ENCODE peak calls at places on chromosome 12, in four cellular contexts. One of them, this sample, is unnamed.

GRCh38 chr12:104534857-104535248 is 78.1 kb downstream of the CHST11 start:
- DNase-seq in mucosa of descending colon: no peak
- DNase-seq in left ventricle myocardium inferior: no peak
- DNase-seq in GM10248: no peak
- DNase-seq in this sample: no peak

GRCh38 chr12:57717846-57718640 is 20.5 kb downstream of the AGAP2 start:
- DNase-seq in mucosa of descending colon: no peak
- DNase-seq in left ventricle myocardium inferior: no peak
- DNase-seq in GM10248: peak; percentile 6
- DNase-seq in this sample: no peak

GRCh38 chr12:108784270-108784669 is 53.0 kb upstream of the CORO1C start:
- DNase-seq in mucosa of descending colon: no peak
- DNase-seq in left ventricle myocardium inferior: no peak
- DNase-seq in GM10248: no peak
- DNase-seq in this sample: no peak

GRCh38 chr12:103780093-103780440 is 61.0 kb downstream of the NT5DC3 start:
- DNase-seq in mucosa of descending colon: no peak
- DNase-seq in left ventricle myocardium inferior: no peak
- DNase-seq in GM10248: no peak
- DNase-seq in this sample: no peak

GRCh38 chr12:89960607-89961394 is 252.2 kb upstream of the ATP2B1 start:
- DNase-seq in mucosa of descending colon: peak; percentile 95
- DNase-seq in left ventricle myocardium inferior: no peak
- DNase-seq in GM10248: no peak
- DNase-seq in this sample: no peak

GRCh38 chr12:38544357-38545066 is 227.9 kb downstream of the ALG10B start:
- DNase-seq in mucosa of descending colon: no peak
- DNase-seq in left ventricle myocardium inferior: no peak
- DNase-seq in GM10248: no peak
- DNase-seq in this sample: no peak

GRCh38 chr12:45220366-45220931 is 4.6 kb downstream of the ANO6 start:
- DNase-seq in mucosa of descending colon: no peak
- DNase-seq in left ventricle myocardium inferior: no peak
- DNase-seq in GM10248: no peak
- DNase-seq in this sample: no peak

GRCh38 chr12:116784238-116784612 is 46.1 kb downstream of the RNFT2 start:
- DNase-seq in mucosa of descending colon: no peak
- DNase-seq in left ventricle myocardium inferior: no peak
- DNase-seq in GM10248: no peak
- DNase-seq in this sample: no peak

GRCh38 chr12:77521458-77522115 is 309.1 kb upstream of the NAV3 start:
- DNase-seq in mucosa of descending colon: no peak
- DNase-seq in left ventricle myocardium inferior: no peak
- DNase-seq in GM10248: no peak
- DNase-seq in this sample: no peak

GRCh38 chr12:59603735-59604134 is 7.9 kb downstream of the SLC16A7 start:
- DNase-seq in mucosa of descending colon: no peak
- DNase-seq in left ventricle myocardium inferior: no peak
- DNase-seq in GM10248: no peak
- DNase-seq in this sample: no peak

GRCh38 chr12:46265102-46265501 is 3.7 kb downstream of the SLC38A1 start:
- DNase-seq in mucosa of descending colon: no peak
- DNase-seq in left ventricle myocardium inferior: no peak
- DNase-seq in GM10248: no peak
- DNase-seq in this sample: no peak

GRCh38 chr12:108399514-108399913 is 60.4 kb upstream of the CMKLR1 start:
- DNase-seq in mucosa of descending colon: peak; percentile 32
- DNase-seq in left ventricle myocardium inferior: peak; percentile 61
- DNase-seq in GM10248: no peak
- DNase-seq in this sample: no peak

GRCh38 chr12:38166225-38166624 is 150.3 kb upstream of the ALG10B start:
- DNase-seq in mucosa of descending colon: no peak
- DNase-seq in left ventricle myocardium inferior: no peak
- DNase-seq in GM10248: no peak
- DNase-seq in this sample: no peak

GRCh38 chr12:7832059-7832696 is 40.5 kb downstream of the SLC2A14 start:
- DNase-seq in mucosa of descending colon: peak; percentile 25
- DNase-seq in left ventricle myocardium inferior: no peak
- DNase-seq in GM10248: peak; percentile 68
- DNase-seq in this sample: peak; percentile 73

GRCh38 chr12:31590730-31591307 is at the start of gene DENND5B:
- DNase-seq in mucosa of descending colon: peak; percentile 74
- DNase-seq in left ventricle myocardium inferior: peak; percentile 86
- DNase-seq in GM10248: peak; percentile 79
- DNase-seq in this sample: peak; percentile 78

GRCh38 chr12:132462778-132463177 is 27.2 kb upstream of the FBRSL1 start:
- DNase-seq in mucosa of descending colon: no peak
- DNase-seq in left ventricle myocardium inferior: no peak
- DNase-seq in GM10248: no peak
- DNase-seq in this sample: no peak

GRCh38 chr12:52435659-52435999 is 1.5 kb upstream of the KRT75 start:
- DNase-seq in mucosa of descending colon: no peak
- DNase-seq in left ventricle myocardium inferior: no peak
- DNase-seq in GM10248: no peak
- DNase-seq in this sample: no peak

GRCh38 chr12:116398193-116398592 is 120.7 kb upstream of the MED13L start:
- DNase-seq in mucosa of descending colon: no peak
- DNase-seq in left ventricle myocardium inferior: no peak
- DNase-seq in GM10248: no peak
- DNase-seq in this sample: no peak

GRCh38 chr12:1662761-1663439 is 28.0 kb upstream of the ADIPOR2 start:
- DNase-seq in mucosa of descending colon: peak; percentile 88
- DNase-seq in left ventricle myocardium inferior: no peak
- DNase-seq in GM10248: peak; percentile 45
- DNase-seq in this sample: peak; percentile 56

GRCh38 chr12:132955094-132955932 is 793 bp downstream of the ZNF605 start:
- DNase-seq in mucosa of descending colon: peak; percentile 15
- DNase-seq in left ventricle myocardium inferior: peak; percentile 26
- DNase-seq in GM10248: peak; percentile 52
- DNase-seq in this sample: peak; percentile 45

GRCh38 chr12:53624453-53624852 is 1.7 kb downstream of the ATF7 start:
- DNase-seq in mucosa of descending colon: no peak
- DNase-seq in left ventricle myocardium inferior: no peak
- DNase-seq in GM10248: no peak
- DNase-seq in this sample: no peak

GRCh38 chr12:66188584-66189475 is at the start of gene IRAK3:
- DNase-seq in mucosa of descending colon: peak; percentile 69
- DNase-seq in left ventricle myocardium inferior: peak; percentile 91
- DNase-seq in GM10248: peak; percentile 64
- DNase-seq in this sample: peak; percentile 74

GRCh38 chr12:131829351-131829794 is 1.2 kb downstream of the MMP17 start:
- DNase-seq in mucosa of descending colon: no peak
- DNase-seq in left ventricle myocardium inferior: no peak
- DNase-seq in GM10248: no peak
- DNase-seq in this sample: no peak

GRCh38 chr12:76883826-76884225 is 5.0 kb upstream of the CSRP2 start:
- DNase-seq in mucosa of descending colon: no peak
- DNase-seq in left ventricle myocardium inferior: peak; percentile 74
- DNase-seq in GM10248: no peak
- DNase-seq in this sample: no peak

GRCh38 chr12:98582093-98582492 is 11.4 kb upstream of the SLC25A3 start:
- DNase-seq in mucosa of descending colon: no peak
- DNase-seq in left ventricle myocardium inferior: no peak
- DNase-seq in GM10248: no peak
- DNase-seq in this sample: no peak

GRCh38 chr12:54126696-54127537 is 61.9 kb downstream of the SMUG1 start:
- DNase-seq in mucosa of descending colon: peak; percentile 53
- DNase-seq in left ventricle myocardium inferior: peak; percentile 66
- DNase-seq in GM10248: no peak
- DNase-seq in this sample: no peak

GRCh38 chr12:47394070-47394469 is 311.8 kb downstream of the RPAP3 start:
- DNase-seq in mucosa of descending colon: no peak
- DNase-seq in left ventricle myocardium inferior: no peak
- DNase-seq in GM10248: no peak
- DNase-seq in this sample: no peak

GRCh38 chr12:47397664-47398281 is 308.1 kb downstream of the RPAP3 start:
- DNase-seq in mucosa of descending colon: no peak
- DNase-seq in left ventricle myocardium inferior: no peak
- DNase-seq in GM10248: peak; percentile 28
- DNase-seq in this sample: no peak

GRCh38 chr12:47393403-47393790 is 312.4 kb downstream of the RPAP3 start:
- DNase-seq in mucosa of descending colon: no peak
- DNase-seq in left ventricle myocardium inferior: no peak
- DNase-seq in GM10248: no peak
- DNase-seq in this sample: no peak

GRCh38 chr12:47400251-47400650 is 305.6 kb downstream of the RPAP3 start:
- DNase-seq in mucosa of descending colon: no peak
- DNase-seq in left ventricle myocardium inferior: no peak
- DNase-seq in GM10248: no peak
- DNase-seq in this sample: no peak

DNA sequence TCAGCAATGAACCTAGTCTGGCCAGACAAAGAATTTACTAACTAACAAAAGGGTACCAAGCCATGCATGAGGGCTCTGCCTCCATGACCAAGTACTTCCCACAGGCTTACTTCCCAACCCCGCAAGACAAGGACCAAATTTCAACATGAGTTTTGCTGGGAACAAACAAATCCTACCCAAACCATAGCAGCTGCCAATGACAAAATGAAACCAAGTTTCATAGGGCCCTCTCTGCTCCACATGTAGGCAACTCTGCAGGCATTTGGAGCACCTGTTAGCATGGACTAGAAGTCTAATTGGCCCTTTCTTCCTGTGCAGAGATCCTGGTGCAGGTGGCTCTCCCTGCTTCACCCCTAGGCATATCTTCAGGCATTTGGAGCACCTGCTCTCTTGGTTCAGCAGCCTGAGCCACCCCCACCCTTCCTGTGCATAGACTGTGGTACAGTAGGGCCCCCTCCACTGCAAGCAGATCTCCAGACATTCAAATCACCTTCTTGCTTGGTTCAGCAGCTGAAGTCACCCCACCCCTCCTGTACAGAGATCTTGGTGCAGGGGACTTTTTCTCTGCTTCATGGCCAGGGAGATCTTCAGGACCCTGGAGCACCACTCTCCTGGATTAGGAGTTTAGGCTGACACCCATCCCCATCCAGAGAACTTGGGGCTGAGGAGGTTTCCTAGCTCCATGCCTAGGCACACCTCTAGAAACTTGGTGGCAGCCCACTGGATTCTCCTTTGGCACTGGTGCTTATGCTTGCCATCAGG is 308.7 kb downstream of the RPAP3 start:
- DNase-seq in mucosa of descending colon: no peak
- DNase-seq in left ventricle myocardium inferior: no peak
- DNase-seq in GM10248: no peak
- DNase-seq in this sample: no peak
- TF ChIP-seq CTCF in mucosa of descending colon: no peak
- TF ChIP-seq CTCF in left ventricle myocardium inferior: no peak
- TF ChIP-seq CTCF in GM10248: no peak
- TF ChIP-seq CTCF in this sample: no peak

DNA sequence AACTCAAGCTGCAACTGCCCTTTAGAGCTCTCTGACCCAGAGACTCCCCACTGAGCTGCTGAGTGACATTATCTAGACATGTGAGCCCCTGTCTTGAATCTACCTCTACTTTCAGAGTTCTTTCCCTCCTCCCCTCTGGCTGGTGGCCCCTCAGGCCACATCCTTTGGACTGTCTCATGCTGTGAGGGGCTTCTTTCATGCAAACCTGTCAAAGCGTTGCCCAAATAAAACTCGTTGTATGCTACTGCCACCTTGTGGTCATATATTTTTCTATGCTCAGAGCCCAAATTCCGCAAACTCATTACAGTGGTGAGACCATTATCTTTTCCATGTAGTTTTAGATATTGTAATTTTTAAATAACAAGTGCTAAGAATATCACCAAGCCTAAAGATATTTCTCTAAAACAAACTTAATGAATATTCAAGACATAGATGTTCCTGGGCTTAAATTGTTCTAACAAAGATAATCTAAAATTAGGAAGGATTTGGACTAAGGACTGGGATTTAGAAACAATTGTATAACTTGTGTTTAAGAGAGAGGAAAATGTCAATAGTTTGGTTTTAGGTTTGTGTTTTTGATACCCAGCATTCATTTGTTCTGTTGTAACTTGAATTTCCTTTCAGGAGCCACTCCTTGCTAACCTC is 338.0 kb downstream of the AACS start:
- DNase-seq in mucosa of descending colon: peak; percentile 35
- DNase-seq in left ventricle myocardium inferior: no peak
- DNase-seq in GM10248: peak; percentile 31
- DNase-seq in this sample: peak; percentile 22
- TF ChIP-seq CTCF in mucosa of descending colon: no peak
- TF ChIP-seq CTCF in left ventricle myocardium inferior: peak; percentile 68
- TF ChIP-seq CTCF in GM10248: peak; percentile 46
- TF ChIP-seq CTCF in this sample: peak; percentile 35

GRCh38 chr12:21602774-21603173 is 1.9 kb downstream of the GYS2 start:
- DNase-seq in mucosa of descending colon: no peak
- DNase-seq in left ventricle myocardium inferior: no peak
- DNase-seq in GM10248: no peak
- DNase-seq in this sample: no peak

GRCh38 chr12:21604245-21605101 is at the start of gene GYS2:
- DNase-seq in mucosa of descending colon: no peak
- DNase-seq in left ventricle myocardium inferior: no peak
- DNase-seq in GM10248: no peak
- DNase-seq in this sample: no peak

GRCh38 chr12:21606175-21606574 is 1.5 kb upstream of the GYS2 start:
- DNase-seq in mucosa of descending colon: no peak
- DNase-seq in left ventricle myocardium inferior: no peak
- DNase-seq in GM10248: no peak
- DNase-seq in this sample: no peak

DNA sequence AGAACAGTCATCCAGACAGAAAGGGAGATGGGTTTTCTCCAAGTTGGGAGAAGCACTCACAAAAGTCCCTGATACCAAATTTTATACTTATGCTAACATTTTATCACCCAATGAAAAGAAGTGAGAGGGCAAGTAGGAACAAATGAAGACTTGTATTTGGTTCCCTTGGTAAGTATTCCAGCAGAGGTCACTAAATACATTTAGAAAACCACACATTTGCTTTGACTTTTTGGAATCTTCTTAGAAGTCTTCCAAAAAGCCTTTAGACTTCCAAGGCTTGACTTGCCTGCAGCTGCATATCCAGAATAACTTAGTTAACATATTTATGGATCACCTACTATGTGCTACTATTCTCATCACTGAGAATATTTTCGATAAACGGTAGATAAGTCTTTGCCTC is 3.1 kb upstream of the GYS2 start:
- DNase-seq in mucosa of descending colon: no peak
- DNase-seq in left ventricle myocardium inferior: no peak
- DNase-seq in GM10248: no peak
- DNase-seq in this sample: no peak
- TF ChIP-seq CTCF in mucosa of descending colon: no peak
- TF ChIP-seq CTCF in left ventricle myocardium inferior: peak; percentile 60
- TF ChIP-seq CTCF in GM10248: peak; percentile 24
- TF ChIP-seq CTCF in this sample: peak; percentile 5

GRCh38 chr12:64072946-64073345 is 149.2 kb downstream of the KICS2 start:
- DNase-seq in mucosa of descending colon: no peak
- DNase-seq in left ventricle myocardium inferior: no peak
- DNase-seq in GM10248: no peak
- DNase-seq in this sample: no peak

GRCh38 chr12:64081020-64081419 is 141.1 kb downstream of the KICS2 start:
- DNase-seq in mucosa of descending colon: no peak
- DNase-seq in left ventricle myocardium inferior: no peak
- DNase-seq in GM10248: no peak
- DNase-seq in this sample: no peak

GRCh38 chr12:64082866-64083268 is 139.2 kb downstream of the KICS2 start:
- DNase-seq in mucosa of descending colon: peak; percentile 38
- DNase-seq in left ventricle myocardium inferior: no peak
- DNase-seq in GM10248: no peak
- DNase-seq in this sample: no peak

GRCh38 chr12:64080319-64081008 is 141.6 kb downstream of the KICS2 start:
- DNase-seq in mucosa of descending colon: peak; percentile 70
- DNase-seq in left ventricle myocardium inferior: no peak
- DNase-seq in GM10248: no peak
- DNase-seq in this sample: no peak

GRCh38 chr12:64077922-64078321 is 144.2 kb downstream of the KICS2 start:
- DNase-seq in mucosa of descending colon: no peak
- DNase-seq in left ventricle myocardium inferior: no peak
- DNase-seq in GM10248: no peak
- DNase-seq in this sample: no peak
- TF ChIP-seq CTCF in mucosa of descending colon: no peak
- TF ChIP-seq CTCF in left ventricle myocardium inferior: peak; percentile 40
- TF ChIP-seq CTCF in GM10248: no peak
- TF ChIP-seq CTCF in this sample: no peak